ENCODE peak calls at places on chromosomes 13 and 19, in four cellular contexts. One of them, this sample, is unnamed.

GRCh38 chr13:26050568-26051230 is 1.1 kb downstream of the SHISA2 start:
- DNase-seq in pancreas: no peak
- DNase-seq in lower lobe of right lung: peak; percentile 52
- DNase-seq in suprapubic skin: no peak
- DNase-seq in this sample: peak; percentile 45

GRCh38 chr13:106376411-106377112 is 158.9 kb downstream of the EFNB2 start:
- DNase-seq in pancreas: no peak
- DNase-seq in lower lobe of right lung: peak; percentile 49
- DNase-seq in suprapubic skin: no peak
- DNase-seq in this sample: peak; percentile 93

GRCh38 chr13:93534181-93534700 is 307.6 kb downstream of the GPC6 start:
- DNase-seq in pancreas: no peak
- DNase-seq in lower lobe of right lung: no peak
- DNase-seq in suprapubic skin: no peak
- DNase-seq in this sample: no peak

GRCh38 chr13:52892925-52893324 is 44.5 kb upstream of the PCDH8 start:
- DNase-seq in pancreas: no peak
- DNase-seq in lower lobe of right lung: no peak
- DNase-seq in suprapubic skin: no peak
- DNase-seq in this sample: peak; percentile 7

GRCh38 chr13:98308525-98308911 is 131.4 kb upstream of the RNF113B start:
- DNase-seq in pancreas: no peak
- DNase-seq in lower lobe of right lung: no peak
- DNase-seq in suprapubic skin: no peak
- DNase-seq in this sample: no peak

GRCh38 chr19:40178756-40179155 is 12.5 kb upstream of the MAP3K10 start:
- DNase-seq in pancreas: no peak
- DNase-seq in lower lobe of right lung: no peak
- DNase-seq in suprapubic skin: no peak
- DNase-seq in this sample: peak; percentile 58

GRCh38 chr19:40174087-40174486 is 17.1 kb upstream of the MAP3K10 start:
- DNase-seq in pancreas: no peak
- DNase-seq in lower lobe of right lung: no peak
- DNase-seq in suprapubic skin: no peak
- DNase-seq in this sample: peak; percentile 80

GRCh38 chr13:105991622-105992254 is 543.7 kb downstream of the EFNB2 start:
- DNase-seq in pancreas: peak; percentile 83
- DNase-seq in lower lobe of right lung: no peak
- DNase-seq in suprapubic skin: no peak
- DNase-seq in this sample: peak; percentile 100

GRCh38 chr13:76745246-76746200 is 140.7 kb downstream of the KCTD12 start:
- DNase-seq in pancreas: no peak
- DNase-seq in lower lobe of right lung: no peak
- DNase-seq in suprapubic skin: no peak
- DNase-seq in this sample: no peak

GRCh38 chr19:33796164-33797100 is at the start of gene KCTD15:
- DNase-seq in pancreas: peak; percentile 48
- DNase-seq in lower lobe of right lung: peak; percentile 67
- DNase-seq in suprapubic skin: no peak
- DNase-seq in this sample: no peak

GRCh38 chr13:80297094-80297493 is 43.8 kb downstream of the SPRY2 start:
- DNase-seq in pancreas: no peak
- DNase-seq in lower lobe of right lung: no peak
- DNase-seq in suprapubic skin: no peak
- DNase-seq in this sample: no peak

GRCh38 chr19:36987091-36987490 is 71.0 kb downstream of the ZNF568 start:
- DNase-seq in pancreas: no peak
- DNase-seq in lower lobe of right lung: no peak
- DNase-seq in suprapubic skin: no peak
- DNase-seq in this sample: no peak

GRCh38 chr19:21463449-21464105 is 41.8 kb upstream of the ZNF429 start:
- DNase-seq in pancreas: peak; percentile 86
- DNase-seq in lower lobe of right lung: peak; percentile 63
- DNase-seq in suprapubic skin: no peak
- DNase-seq in this sample: no peak

GRCh38 chr13:107035186-107035585 is 467.2 kb upstream of the ARGLU1 start:
- DNase-seq in pancreas: no peak
- DNase-seq in lower lobe of right lung: no peak
- DNase-seq in suprapubic skin: no peak
- DNase-seq in this sample: no peak

GRCh38 chr13:28819748-28820098 is 416 bp upstream of the MTUS2 start:
- DNase-seq in pancreas: peak; percentile 53
- DNase-seq in lower lobe of right lung: peak; percentile 59
- DNase-seq in suprapubic skin: no peak
- DNase-seq in this sample: no peak

GRCh38 chr13:41568990-41569387 is 111.6 kb downstream of the RGCC start:
- DNase-seq in pancreas: no peak
- DNase-seq in lower lobe of right lung: no peak
- DNase-seq in suprapubic skin: no peak
- DNase-seq in this sample: no peak

GRCh38 chr19:37954421-37954874 is 47.4 kb downstream of the SIPA1L3 start:
- DNase-seq in pancreas: no peak
- DNase-seq in lower lobe of right lung: no peak
- DNase-seq in suprapubic skin: no peak
- DNase-seq in this sample: no peak

GRCh38 chr19:47511681-47512080 is 3.2 kb downstream of the NAPA start:
- DNase-seq in pancreas: no peak
- DNase-seq in lower lobe of right lung: no peak
- DNase-seq in suprapubic skin: no peak
- DNase-seq in this sample: no peak

GRCh38 chr19:5447700-5448311 is 7.4 kb upstream of the ZNRF4 start:
- DNase-seq in pancreas: no peak
- DNase-seq in lower lobe of right lung: no peak
- DNase-seq in suprapubic skin: no peak
- DNase-seq in this sample: no peak

GRCh38 chr19:34034318-34034846 is 137.9 kb upstream of the LSM14A start:
- DNase-seq in pancreas: no peak
- DNase-seq in lower lobe of right lung: no peak
- DNase-seq in suprapubic skin: no peak
- DNase-seq in this sample: no peak

GRCh38 chr13:110230661-110231347 is 76.2 kb downstream of the COL4A1 start:
- DNase-seq in pancreas: no peak
- DNase-seq in lower lobe of right lung: no peak
- DNase-seq in suprapubic skin: no peak
- DNase-seq in this sample: no peak

GRCh38 chr19:9075064-9075964 is 11.5 kb upstream of the OR1M1 start:
- DNase-seq in pancreas: peak; percentile 80
- DNase-seq in lower lobe of right lung: peak; percentile 54
- DNase-seq in suprapubic skin: no peak
- DNase-seq in this sample: peak; percentile 98

DNA sequence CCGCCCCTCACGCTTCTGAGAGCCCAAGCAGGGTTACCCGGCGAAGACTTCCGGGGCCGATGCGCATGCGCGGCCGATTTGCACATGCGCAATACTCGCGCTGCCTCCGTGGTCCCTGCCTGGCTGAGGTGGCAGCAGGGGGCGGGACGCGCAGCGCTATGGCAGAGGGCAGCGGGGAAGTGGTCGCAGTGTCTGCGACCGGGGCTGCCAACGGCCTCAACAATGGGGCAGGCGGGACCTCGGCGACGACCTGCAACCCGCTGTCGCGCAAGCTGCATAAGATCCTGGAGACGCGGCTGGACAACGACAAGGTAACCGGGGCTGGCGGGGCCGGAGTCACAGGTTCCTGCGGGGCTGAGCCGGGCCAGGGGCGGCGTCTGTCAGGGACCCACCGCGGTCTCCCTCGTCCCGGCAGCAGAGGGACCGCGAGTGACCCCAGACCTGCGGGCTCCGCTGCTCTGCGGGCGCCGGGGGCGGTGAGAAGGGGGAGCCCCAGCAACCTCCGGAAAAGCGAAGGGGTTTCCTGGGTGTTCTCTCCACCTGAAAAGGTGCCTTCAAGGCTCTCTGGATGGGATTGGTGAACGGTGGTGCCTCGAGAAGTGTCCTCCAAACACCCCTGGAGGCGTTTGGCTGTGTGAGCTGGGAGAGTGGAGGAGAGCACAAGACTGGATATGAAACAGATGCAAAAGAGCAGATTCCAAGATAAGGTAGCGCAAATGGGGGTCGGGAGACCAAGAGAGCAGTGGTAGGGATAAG is at the start of gene COG6:
- DNase-seq in pancreas: peak; percentile 83
- DNase-seq in lower lobe of right lung: peak; percentile 92
- DNase-seq in suprapubic skin: peak; percentile 91
- DNase-seq in this sample: peak; percentile 33
- H3K27ac ChIP-seq in pancreas: peak within 1 kb of the TSS; percentile 72
- H3K27ac ChIP-seq in lower lobe of right lung: peak within 1 kb of the TSS; percentile 76
- H3K27ac ChIP-seq in suprapubic skin: peak within 1 kb of the TSS; percentile 76
- H3K27ac ChIP-seq in this sample: no peak within 1 kb of the TSS

GRCh38 chr13:24623141-24623665 is 57.0 kb upstream of the ATP12A start:
- DNase-seq in pancreas: no peak
- DNase-seq in lower lobe of right lung: no peak
- DNase-seq in suprapubic skin: no peak
- DNase-seq in this sample: no peak
- H3K4me1 ChIP-seq in pancreas: no peaks in the 10 kb centered on the region
- H3K4me1 ChIP-seq in lower lobe of right lung: peaks cover 26% of the 10 kb centered on the region
- H3K4me1 ChIP-seq in suprapubic skin: no peaks in the 10 kb centered on the region
- H3K4me1 ChIP-seq in this sample: no peaks in the 10 kb centered on the region

GRCh38 chr13:113552079-113552478 is 32.5 kb upstream of the TFDP1 start:
- DNase-seq in pancreas: no peak
- DNase-seq in lower lobe of right lung: peak; percentile 27
- DNase-seq in suprapubic skin: no peak
- DNase-seq in this sample: no peak
- H3K27ac ChIP-seq in pancreas: no peak overlapping the region
- H3K27ac ChIP-seq in lower lobe of right lung: no peak overlapping the region
- H3K27ac ChIP-seq in suprapubic skin: no peak overlapping the region
- H3K27ac ChIP-seq in this sample: no peak overlapping the region

GRCh38 chr13:37602743-37603381 is 4.3 kb upstream of the POSTN start:
- DNase-seq in pancreas: no peak
- DNase-seq in lower lobe of right lung: no peak
- DNase-seq in suprapubic skin: no peak
- DNase-seq in this sample: no peak
- H3K4me1 ChIP-seq in pancreas: no peaks in the 10 kb centered on the region
- H3K4me1 ChIP-seq in lower lobe of right lung: no peaks in the 10 kb centered on the region
- H3K4me1 ChIP-seq in suprapubic skin: peaks cover 6% of the 10 kb centered on the region
- H3K4me1 ChIP-seq in this sample: peaks cover 14% of the 10 kb centered on the region

DNA sequence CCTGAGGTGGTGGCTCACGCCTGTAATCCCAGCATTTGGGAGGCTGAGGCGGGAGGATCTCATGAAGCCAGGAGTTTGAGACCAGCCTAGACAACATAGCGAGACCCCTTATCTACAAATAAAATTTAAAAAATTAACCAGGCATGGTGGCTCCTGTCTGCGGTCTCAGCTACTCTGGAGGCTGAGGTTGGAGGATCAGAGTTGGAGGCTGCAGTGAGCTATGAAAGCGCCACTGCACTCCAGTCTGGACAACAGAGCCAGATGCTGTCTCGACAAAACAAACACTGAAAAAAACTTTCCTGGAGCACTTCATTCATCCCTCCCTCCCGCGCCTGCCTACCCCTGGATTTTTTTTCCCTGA is 665 bp upstream of the ATG4D start:
- DNase-seq in pancreas: no peak
- DNase-seq in lower lobe of right lung: no peak
- DNase-seq in suprapubic skin: no peak
- DNase-seq in this sample: no peak
- H3K27ac ChIP-seq in pancreas: peak overlapping the region; percentile 82
- H3K27ac ChIP-seq in lower lobe of right lung: peak overlapping the region; percentile 91
- H3K27ac ChIP-seq in suprapubic skin: no peak overlapping the region
- H3K27ac ChIP-seq in this sample: no peak overlapping the region

GRCh38 chr19:16594131-16594586 is 21.9 kb upstream of the SLC35E1 start:
- DNase-seq in pancreas: no peak
- DNase-seq in lower lobe of right lung: no peak
- DNase-seq in suprapubic skin: no peak
- DNase-seq in this sample: no peak
- H3K4me1 ChIP-seq in pancreas: no peaks in the 10 kb centered on the region
- H3K4me1 ChIP-seq in lower lobe of right lung: peaks cover 66% of the 10 kb centered on the region
- H3K4me1 ChIP-seq in suprapubic skin: peaks cover 58% of the 10 kb centered on the region
- H3K4me1 ChIP-seq in this sample: peaks cover 8% of the 10 kb centered on the region

GRCh38 chr19:12797141-12797587 is 4.4 kb downstream of the PRDX2 start:
- DNase-seq in pancreas: no peak
- DNase-seq in lower lobe of right lung: no peak
- DNase-seq in suprapubic skin: no peak
- DNase-seq in this sample: no peak

GRCh38 chr19:12794196-12794921 is 3.1 kb downstream of the JUNB start:
- DNase-seq in pancreas: no peak
- DNase-seq in lower lobe of right lung: no peak
- DNase-seq in suprapubic skin: no peak
- DNase-seq in this sample: no peak

GRCh38 chr19:12793290-12794195 is 2.3 kb downstream of the JUNB start:
- DNase-seq in pancreas: peak; percentile 96
- DNase-seq in lower lobe of right lung: peak; percentile 94
- DNase-seq in suprapubic skin: peak; percentile 95
- DNase-seq in this sample: peak; percentile 91

GRCh38 chr19:12794936-12795335 is 3.6 kb downstream of the JUNB start:
- DNase-seq in pancreas: no peak
- DNase-seq in lower lobe of right lung: no peak
- DNase-seq in suprapubic skin: no peak
- DNase-seq in this sample: no peak

GRCh38 chr19:12796146-12797071 is 5.1 kb downstream of the JUNB start:
- DNase-seq in pancreas: peak; percentile 71
- DNase-seq in lower lobe of right lung: peak; percentile 81
- DNase-seq in suprapubic skin: no peak
- DNase-seq in this sample: peak; percentile 56
- H3K27ac ChIP-seq in pancreas: no peak overlapping the region
- H3K27ac ChIP-seq in lower lobe of right lung: peak overlapping the region; percentile 65
- H3K27ac ChIP-seq in suprapubic skin: peak overlapping the region; percentile 70
- H3K27ac ChIP-seq in this sample: no peak overlapping the region

GRCh38 chr19:48629297-48629598 is 7.9 kb downstream of the DBP start:
- DNase-seq in pancreas: no peak
- DNase-seq in lower lobe of right lung: no peak
- DNase-seq in suprapubic skin: no peak
- DNase-seq in this sample: no peak

GRCh38 chr19:48631254-48631653 is 5.9 kb downstream of the DBP start:
- DNase-seq in pancreas: no peak
- DNase-seq in lower lobe of right lung: no peak
- DNase-seq in suprapubic skin: no peak
- DNase-seq in this sample: no peak

GRCh38 chr19:48630289-48631036 is 6.7 kb downstream of the DBP start:
- DNase-seq in pancreas: no peak
- DNase-seq in lower lobe of right lung: peak; percentile 75
- DNase-seq in suprapubic skin: no peak
- DNase-seq in this sample: no peak

GRCh38 chr19:48628486-48629296 is 8.5 kb downstream of the DBP start:
- DNase-seq in pancreas: no peak
- DNase-seq in lower lobe of right lung: no peak
- DNase-seq in suprapubic skin: no peak
- DNase-seq in this sample: no peak

DNA sequence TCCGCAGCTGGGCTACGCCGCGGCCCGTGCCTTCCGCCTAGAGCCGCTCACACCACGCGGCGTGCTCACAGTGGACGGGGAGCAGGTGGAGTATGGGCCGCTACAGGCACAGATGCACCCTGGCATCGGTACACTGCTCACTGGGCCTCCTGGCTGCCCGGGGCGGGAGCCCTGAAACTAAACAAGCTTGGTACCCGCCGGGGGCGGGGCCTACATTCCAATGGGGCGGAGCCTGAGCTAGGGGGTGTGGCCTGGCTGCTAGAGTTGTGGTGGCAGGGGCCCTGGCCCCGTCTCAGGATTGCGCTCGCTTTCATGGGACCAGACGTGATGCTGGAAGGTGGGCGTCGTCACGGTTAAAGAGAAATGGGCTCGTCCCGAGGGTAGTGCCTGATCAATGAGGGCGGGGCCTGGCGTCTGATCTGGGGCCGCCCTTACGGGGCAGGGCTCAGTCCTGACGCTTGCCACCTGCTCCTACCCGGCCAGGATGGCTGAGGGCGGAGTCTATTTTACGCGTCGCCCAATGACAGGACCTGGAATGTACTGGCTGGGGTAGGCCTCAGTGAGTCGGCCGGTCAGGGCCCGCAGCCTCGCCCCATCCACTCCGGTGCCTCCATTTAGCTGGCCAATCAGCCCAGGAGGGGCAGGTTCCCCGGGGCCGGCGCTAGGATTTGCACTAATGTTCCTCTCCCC is 7.4 kb downstream of the DBP start:
- DNase-seq in pancreas: no peak
- DNase-seq in lower lobe of right lung: no peak
- DNase-seq in suprapubic skin: no peak
- DNase-seq in this sample: no peak
- H3K4me1 ChIP-seq in pancreas: peaks cover 11% of the 10 kb centered on the region
- H3K4me1 ChIP-seq in lower lobe of right lung: peaks cover 62% of the 10 kb centered on the region
- H3K4me1 ChIP-seq in suprapubic skin: peaks cover 59% of the 10 kb centered on the region
- H3K4me1 ChIP-seq in this sample: peaks cover 19% of the 10 kb centered on the region

This sample was measured in foreskin keratinocyte.